ENCODE peak calls at places on chromosomes 16 and 17, in five cellular contexts. U is foreskin fibroblast, A is OCI-LY7, P is left ventricle myocardium inferior, G is neural progenitor cell. D is an unnamed sample.

GRCh38 chr17:74543891-74544760 is 1.8 kb downstream of the CD300C start:
- DNase-seq in U (no peak), G (no peak), A (no peak), P (no peak), D (peak; percentile 51)

GRCh38 chr17:38579934-38580333 is 25.8 kb downstream of the SRCIN1 start:
- DNase-seq in A (no peak), P (no peak), U (peak; percentile 53), G (peak; percentile 67), D (no peak)

GRCh38 chr16:46765050-46765449 is 16.9 kb upstream of the MYLK3 start:
- DNase-seq in A (no peak), P (no peak), U (no peak), G (no peak), D (no peak)

GRCh38 chr17:74677558-74678466 is 34.9 kb downstream of the CD300LF start:
- DNase-seq in U (peak; percentile 14), G (no peak), P (peak; percentile 55), A (no peak), D (no peak)

GRCh38 chr17:41302981-41303380 is 330 bp upstream of the KRTAP29-1 start:
- DNase-seq in P (no peak), G (no peak), U (no peak), A (no peak), D (no peak)

GRCh38 chr16:88715312-88716190 is 9.2 kb downstream of the CTU2 start:
- DNase-seq in P (no peak), U (no peak), G (no peak), A (no peak), D (no peak)

GRCh38 chr16:31427441-31428276 is 501 bp downstream of the COX6A2 start:
- DNase-seq in U (peak; percentile 67), G (no peak), A (no peak), P (peak; percentile 70), D (peak; percentile 81)

GRCh38 chr17:54948380-54948779 is 20.1 kb downstream of the COX11 start:
- DNase-seq in G (no peak), A (no peak), U (peak; percentile 91), P (no peak), D (no peak)

GRCh38 chr17:61455754-61456681 is 3.8 kb downstream of the TBX4 start:
- DNase-seq in P (no peak), U (peak; percentile 72), A (no peak), G (peak; percentile 50), D (peak; percentile 60)

GRCh38 chr16:88653606-88654362 is 2.9 kb upstream of the CYBA start:
- DNase-seq in A (no peak), U (no peak), P (no peak), G (no peak), D (no peak)

GRCh38 chr16:18832021-18832420 is 30.7 kb upstream of the ARL6IP1 start:
- DNase-seq in P (no peak), A (no peak), U (no peak), G (peak; percentile 80), D (no peak)

GRCh38 chr16:4994719-4995434 is 36.7 kb downstream of the SEC14L5 start:
- DNase-seq in U (peak; percentile 53), G (no peak), A (no peak), P (no peak), D (no peak)

GRCh38 chr17:29068828-29069227 is 25.9 kb downstream of the PIPOX start:
- DNase-seq in P (no peak), U (no peak), G (no peak), A (no peak), D (no peak)

GRCh38 chr16:56606071-56606687 is 2.2 kb upstream of the MT2A start:
- DNase-seq in U (peak; percentile 91), P (no peak), G (no peak), A (no peak), D (no peak)

GRCh38 chr16:19014456-19014855 is 30.7 kb downstream of the TMC7 start:
- DNase-seq in A (no peak), U (no peak), P (no peak), G (no peak), D (peak; percentile 68)

GRCh38 chr17:63282455-63282854 is 163.7 kb downstream of the CYB561 start:
- DNase-seq in P (no peak), U (no peak), A (no peak), G (no peak), D (no peak)

GRCh38 chr16:3793161-3793576 is 75.8 kb upstream of the TRAP1 start:
- DNase-seq in P (peak; percentile 33), G (no peak), A (no peak), U (no peak), D (no peak)

GRCh38 chr17:43952724-43953666 is 745 bp downstream of the PYY start:
- DNase-seq in P (no peak), U (no peak), G (peak; percentile 93), A (no peak), D (no peak)

GRCh38 chr17:43952351-43952723 is 1.4 kb downstream of the PYY start:
- DNase-seq in A (no peak), U (peak; percentile 44), G (peak; percentile 72), P (no peak), D (no peak)

GRCh38 chr17:43951750-43952149 is 2.0 kb downstream of the PYY start:
- DNase-seq in A (no peak), G (no peak), U (no peak), P (no peak), D (no peak)

GRCh38 chr17:43956222-43956621 is 2.5 kb upstream of the PYY start:
- DNase-seq in P (no peak), U (no peak), G (no peak), A (no peak), D (no peak)

DNA sequence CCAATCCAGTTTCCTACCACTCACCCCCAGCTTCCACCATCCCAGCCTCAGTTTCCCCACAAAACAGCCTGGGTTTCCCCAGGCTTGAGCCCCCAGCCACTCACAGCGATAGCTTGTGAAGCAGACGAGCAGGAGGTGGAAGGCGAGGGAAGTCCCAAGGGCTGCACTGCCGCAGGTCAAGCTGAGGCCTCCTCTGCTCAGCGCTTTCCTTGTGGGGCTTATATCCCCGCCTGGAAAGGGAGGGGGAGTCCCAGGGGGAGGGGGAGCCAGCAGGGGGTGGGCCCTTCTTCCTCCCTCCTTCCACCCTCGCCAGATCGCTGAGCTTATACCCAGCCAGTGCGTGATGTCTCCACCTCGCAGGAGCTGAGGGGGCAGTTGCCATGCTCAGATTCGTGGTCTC is at the start of gene PYY:
- DNase-seq in P (no peak), U (no peak), A (no peak), G (peak; percentile 38), D (no peak)
- H3K4me3 ChIP-seq in P (peak within 1 kb of the TSS; percentile 25), U (no peak within 1 kb of the TSS), A (no peak within 1 kb of the TSS), G (peak within 1 kb of the TSS; percentile 53), D (no peak within 1 kb of the TSS)

GRCh38 chr16:67548265-67549126 is 13.8 kb upstream of the CTCF start:
- DNase-seq in P (no peak), U (no peak), A (peak; percentile 93), G (no peak), D (peak; percentile 61)
- H3K4me3 ChIP-seq in P (no peak overlapping the region), U (no peak overlapping the region), A (peak overlapping the region; percentile 64), G (no peak overlapping the region), D (no peak overlapping the region)

DNA sequence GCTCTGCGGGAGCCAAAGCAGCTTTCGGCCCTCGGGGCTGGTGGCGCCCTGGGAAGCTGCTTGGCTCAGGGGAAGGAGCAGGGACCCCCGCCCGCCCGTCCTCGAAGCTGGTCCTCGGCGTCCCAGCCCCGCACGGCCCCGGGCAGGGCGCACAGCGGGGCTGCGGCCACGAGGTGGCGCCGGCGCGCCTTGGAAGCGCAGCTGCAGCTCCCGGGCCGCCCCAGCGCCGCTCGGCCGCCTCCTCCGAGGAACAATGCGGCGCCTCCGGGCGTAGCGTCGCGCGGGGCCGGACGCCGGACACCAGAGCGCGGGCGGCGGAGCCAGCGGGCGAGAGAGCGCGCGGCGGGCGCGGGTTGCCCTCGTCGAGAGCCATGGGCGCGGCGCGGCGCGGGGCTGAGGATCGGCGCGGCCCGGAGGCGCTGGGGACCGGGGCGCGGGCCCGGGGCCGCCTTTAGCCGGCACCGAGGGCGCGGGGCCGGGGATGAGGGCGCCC is at the start of gene MGAT5B:
- DNase-seq in G (peak; percentile 98), P (peak; percentile 80), U (peak; percentile 94), A (peak; percentile 94), D (peak; percentile 91)
- H3K4me3 ChIP-seq in G (peak within 1 kb of the TSS; percentile 57), P (peak within 1 kb of the TSS; percentile 57), U (peak within 1 kb of the TSS; percentile 31), A (peak within 1 kb of the TSS; percentile 58), D (peak within 1 kb of the TSS; percentile 40)

DNA sequence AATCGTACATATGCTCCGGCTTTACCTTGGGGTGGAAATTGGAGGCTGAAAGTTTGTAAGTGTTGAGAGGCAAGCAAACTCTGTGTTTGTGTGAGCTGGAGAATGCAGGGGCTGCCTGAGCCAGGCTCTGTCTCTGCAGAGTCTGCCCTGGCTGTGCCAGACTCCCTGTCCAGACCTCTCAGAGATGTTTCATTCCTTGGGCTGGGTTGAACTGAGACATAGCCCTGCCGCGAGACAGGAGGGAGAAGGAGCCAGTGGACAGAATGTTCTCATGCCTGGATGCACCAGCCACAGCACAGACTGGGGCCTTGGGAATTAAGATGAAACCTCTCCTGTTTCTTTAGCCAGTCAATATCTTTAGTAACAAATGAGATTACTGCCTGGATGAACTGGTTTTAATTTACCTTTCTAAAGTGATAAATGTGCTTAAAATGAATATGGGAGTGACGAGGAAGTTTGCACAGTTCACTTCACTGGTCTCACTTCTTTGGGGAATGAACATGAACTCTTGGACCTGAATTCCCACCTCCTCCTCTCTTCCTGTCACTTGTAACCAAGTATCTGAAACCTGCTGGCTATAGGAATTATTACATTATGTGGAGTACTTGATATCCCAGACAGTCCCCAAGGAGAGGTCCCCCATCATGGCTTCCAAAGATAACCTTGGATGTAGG is 40.1 kb downstream of the YPEL2 start:
- DNase-seq in A (no peak), U (peak; percentile 61), G (no peak), P (peak; percentile 53), D (no peak)
- H3K4me3 ChIP-seq in A (peak overlapping the region; percentile 22), U (no peak overlapping the region), G (peak overlapping the region; percentile 21), P (peak overlapping the region; percentile 43), D (no peak overlapping the region)

DNA sequence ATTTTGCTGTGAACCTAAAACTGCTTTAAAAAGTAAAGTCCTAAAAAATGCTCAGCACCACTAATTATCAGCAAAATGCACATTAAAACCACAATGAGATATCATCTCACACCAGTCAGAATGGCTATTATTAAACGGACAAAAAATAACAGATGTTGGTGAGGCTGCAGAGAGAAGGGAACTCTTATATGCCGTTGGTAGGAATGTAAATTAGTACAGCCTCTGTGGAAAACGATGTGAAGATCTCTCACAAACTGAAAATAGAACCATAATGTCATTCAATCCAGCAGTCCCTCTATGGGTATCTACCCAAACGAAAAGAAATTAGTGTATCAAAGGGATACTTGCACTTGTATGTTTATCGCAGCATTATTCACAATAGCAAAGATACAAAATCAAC is 9.8 kb upstream of the ULK2 start:
- DNase-seq in U (no peak), P (no peak), G (no peak), A (no peak), D (no peak)
- H3K4me3 ChIP-seq in U (no peak overlapping the region), P (no peak overlapping the region), G (no peak overlapping the region), A (no peak overlapping the region), D (no peak overlapping the region)

DNA sequence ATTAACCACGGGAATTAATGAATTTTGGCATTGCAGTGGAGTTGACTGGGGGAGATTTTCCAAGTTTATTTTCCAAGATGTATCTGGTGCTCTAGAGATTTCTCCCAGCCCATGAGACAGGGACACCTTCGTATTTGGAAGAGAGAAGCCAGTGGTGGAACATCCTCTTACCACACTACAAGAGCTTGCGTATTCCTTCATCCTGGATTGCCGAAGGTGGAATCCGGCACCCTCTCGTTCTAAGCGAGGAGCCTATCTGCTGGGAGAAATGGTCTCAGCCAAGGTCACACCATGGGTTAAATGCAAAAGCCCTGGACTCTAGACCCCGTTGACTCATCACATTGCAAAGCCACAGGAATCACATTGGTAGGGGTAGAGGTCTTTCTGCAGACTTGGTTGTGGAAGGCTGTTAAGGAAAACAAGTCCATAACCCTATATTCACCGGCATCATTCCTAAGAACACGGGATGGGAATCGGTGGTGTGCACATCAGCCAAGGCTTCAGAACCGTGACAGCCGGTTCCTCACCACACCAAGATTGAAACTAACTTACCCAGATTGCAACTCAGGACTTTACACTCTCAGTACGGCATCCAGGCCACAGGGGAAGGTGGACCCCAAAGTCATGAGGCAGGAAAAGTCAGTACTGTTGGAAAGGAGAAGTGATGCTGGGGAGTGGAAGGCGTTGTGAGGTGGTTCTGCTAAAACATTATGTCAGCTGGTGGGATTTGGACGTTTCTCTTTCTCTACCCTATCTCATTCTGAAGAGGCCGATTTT is 259.8 kb downstream of the CPPED1 start:
- DNase-seq in U (no peak), A (peak; percentile 50), G (no peak), P (no peak), D (no peak)
- H3K4me3 ChIP-seq in U (no peak overlapping the region), A (peak overlapping the region; percentile 64), G (no peak overlapping the region), P (no peak overlapping the region), D (no peak overlapping the region)